ENCODE peak calls at places on chromosomes 12 and 14, in five cellular contexts. B, N, M, X and V are unnamed samples. For H3K36me3, the result is how much of the 10 kb centered on the place peaks cover.

GRCh38 chr12:78916845-78917480 is 52.4 kb downstream of the SYT1 start:
- DNase-seq in X (peak), M (no peak), B (peak), N (peak), V (no peak)

GRCh38 chr14:29926701-29927595 is 699 bp downstream of the PRKD1 start:
- DNase-seq in X (peak), M (peak), N (peak), B (peak), V (no peak)

GRCh38 chr12:118055144-118055557 is 5.8 kb downstream of the WSB2 start:
- DNase-seq in B (no peak), N (no peak), M (peak), X (no peak), V (no peak)

GRCh38 chr14:34237098-34237497 is 224.9 kb downstream of the SPTSSA start:
- DNase-seq in N (no peak), X (peak), B (no peak), M (no peak), V (no peak)

GRCh38 chr12:110941391-110941790 is 21.0 kb upstream of the MYL2 start:
- DNase-seq in B (no peak), M (no peak), X (no peak), N (no peak), V (no peak)

GRCh38 chr12:132674561-132674960 is 12.6 kb downstream of the POLE start:
- DNase-seq in X (no peak), M (no peak), N (no peak), B (no peak), V (no peak)

GRCh38 chr12:54240971-54241588 is 38.8 kb downstream of the CBX5 start:
- DNase-seq in N (no peak), X (peak), M (no peak), B (no peak), V (no peak)

GRCh38 chr12:120439646-120440247 is 1.8 kb downstream of the COX6A1 start:
- DNase-seq in M (no peak), N (peak), X (peak), B (peak), V (no peak)

GRCh38 chr14:104370256-104370870 is 209.2 kb upstream of the C14orf180 start:
- DNase-seq in X (no peak), B (no peak), N (no peak), M (no peak), V (no peak)
- TF ChIP-seq CTCF in X (no peak), B (no peak), N (peak), M (no peak), V (peak)

DNA sequence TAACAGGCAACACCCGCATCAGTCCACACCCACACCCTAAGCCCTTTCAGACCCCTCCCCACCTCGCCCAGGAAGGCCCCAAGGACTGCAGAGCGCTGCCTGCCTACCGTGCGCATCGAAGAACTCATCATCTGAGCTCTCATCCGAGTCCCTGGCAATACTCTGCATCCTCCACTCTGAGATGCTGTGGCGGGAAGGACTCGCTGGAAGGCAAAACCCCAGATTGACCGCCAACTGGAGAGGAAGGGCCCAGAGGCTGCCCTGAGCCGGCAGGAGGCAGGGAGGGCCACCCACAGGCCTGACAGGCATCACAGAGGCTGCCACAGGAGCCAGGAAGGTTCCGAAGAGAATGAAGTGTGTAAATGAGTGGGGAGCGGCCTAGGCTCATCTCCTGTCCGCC is 23.8 kb downstream of the ARL6IP4 start:
- DNase-seq in B (no peak), X (no peak), N (no peak), M (no peak), V (no peak)
- H3K36me3 ChIP-seq in B (under half), X (under half), N (under half), M (under half), V (under half)

DNA sequence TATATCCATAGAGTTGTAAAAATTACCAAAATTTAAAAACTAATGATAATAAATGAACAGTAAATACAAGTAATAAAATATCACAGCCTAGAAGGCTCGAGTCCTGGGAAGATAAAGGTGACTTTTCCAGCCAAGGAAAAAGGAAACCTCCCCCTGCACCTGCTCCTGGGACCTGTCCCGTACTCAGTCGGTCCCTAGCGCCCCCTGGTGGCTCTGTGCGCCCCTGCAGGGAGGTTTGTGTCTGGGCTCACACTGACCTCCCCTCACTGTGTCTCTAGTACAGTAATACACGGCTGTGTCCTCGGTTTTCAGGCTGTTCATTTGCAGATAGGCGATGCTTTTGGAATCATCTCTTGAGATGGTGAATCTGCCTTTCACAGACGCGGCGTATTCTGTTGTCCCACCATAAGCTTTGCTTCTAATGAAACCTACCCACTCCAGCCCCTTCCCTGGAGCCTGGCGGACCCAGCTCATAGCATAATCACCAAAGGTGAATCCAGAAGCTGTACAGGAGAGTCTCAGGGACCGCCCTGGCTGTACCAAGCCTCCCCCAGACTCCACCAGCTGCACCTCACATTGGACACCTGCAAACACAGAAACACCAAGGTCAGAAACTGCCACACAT is 1030.4 kb downstream of the TMEM121 start:
- DNase-seq in N (no peak), M (no peak), B (no peak), X (no peak), V (no peak)
- TF ChIP-seq CTCF in N (peak), M (peak), B (no peak), X (peak), V (peak)

GRCh38 chr14:22570132-22570949 is 18.7 kb downstream of the DAD1 start:
- DNase-seq in X (peak), B (peak), M (peak), N (peak), V (no peak)
- H3K36me3 ChIP-seq in X (under half), B (under half), M (under half), N (under half), V (under half)

GRCh38 chr14:104226421-104227385 is 88.3 kb downstream of the KIF26A start:
- DNase-seq in N (no peak), X (no peak), M (no peak), B (no peak), V (no peak)
- TF ChIP-seq CTCF in N (no peak), X (no peak), M (no peak), B (no peak), V (no peak)

GRCh38 chr14:24307575-24308341 is at the start of gene CIDEB:
- DNase-seq in N (peak), M (peak), X (no peak), B (peak), V (no peak)

GRCh38 chr14:24310387-24310665 is 386 bp downstream of the LTB4R2 start:
- DNase-seq in N (no peak), X (no peak), M (no peak), B (no peak), V (no peak)

GRCh38 chr14:24309538-24310386 is at the start of gene LTB4R2:
- DNase-seq in N (no peak), B (no peak), X (peak), M (no peak), V (no peak)

GRCh38 chr14:24308342-24309124 is 756 bp upstream of the CIDEB start:
- DNase-seq in X (no peak), N (no peak), M (no peak), B (no peak), V (no peak)

DNA sequence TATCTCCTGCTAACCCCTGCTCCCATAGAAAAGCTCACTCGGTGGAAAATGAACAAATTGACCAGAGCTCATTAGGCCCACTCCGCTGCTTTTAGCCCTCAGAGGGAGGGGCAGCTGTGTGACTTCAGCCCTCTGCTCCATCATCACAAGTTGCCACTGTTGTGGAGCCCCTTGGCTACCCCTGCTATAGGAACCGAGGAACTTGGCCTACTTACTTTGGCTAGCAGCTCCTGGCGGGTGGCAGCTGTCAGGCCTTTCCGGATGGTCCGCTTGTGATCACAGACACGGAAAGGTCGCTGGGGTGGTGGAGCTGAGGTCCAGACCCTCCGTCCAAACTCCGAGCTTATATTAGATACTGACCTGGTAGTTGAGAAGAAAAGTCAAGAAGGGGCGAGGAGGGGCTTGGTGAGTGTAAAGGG is 612 bp downstream of the CIDEB start:
- DNase-seq in N (no peak), M (no peak), B (no peak), X (no peak), V (no peak)
- H3K36me3 ChIP-seq in N (under half), M (half or more), B (under half), X (under half), V (under half)

GRCh38 chr14:94028450-94028826 is 2.3 kb downstream of the OTUB2 start:
- DNase-seq in N (peak), X (peak), B (no peak), M (no peak), V (no peak)
- TF ChIP-seq CTCF in N (peak), X (no peak), B (no peak), M (no peak), V (no peak)

GRCh38 chr12:57190037-57190436 is 26.6 kb upstream of the NXPH4 start:
- DNase-seq in B (peak), X (no peak), N (no peak), M (no peak), V (no peak)

GRCh38 chr12:57190821-57191220 is 25.8 kb upstream of the NXPH4 start:
- DNase-seq in X (no peak), M (no peak), N (no peak), B (no peak), V (no peak)

GRCh38 chr12:57192920-57193319 is 23.7 kb upstream of the NXPH4 start:
- DNase-seq in N (no peak), X (no peak), M (no peak), B (no peak), V (no peak)

GRCh38 chr12:57193706-57194245 is 22.8 kb upstream of the NXPH4 start:
- DNase-seq in X (no peak), N (no peak), M (no peak), B (no peak), V (no peak)

DNA sequence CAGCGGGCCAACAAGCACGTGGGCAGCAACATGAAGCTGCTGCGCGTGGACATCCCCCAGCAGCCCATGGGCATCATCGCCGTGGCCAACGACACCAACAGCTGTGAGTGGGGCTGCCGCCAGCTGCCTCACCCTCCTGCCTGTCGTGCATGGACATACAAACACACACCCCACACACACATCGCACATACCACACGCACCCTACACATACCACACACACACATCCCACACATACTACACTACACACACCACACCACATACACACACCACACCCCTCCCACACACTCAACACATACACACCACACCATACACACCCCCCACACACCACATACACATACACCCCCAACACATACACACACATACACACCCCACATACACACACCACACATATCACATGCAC is 25.2 kb upstream of the NXPH4 start:
- DNase-seq in M (no peak), X (no peak), B (no peak), N (no peak), V (no peak)
- H3K36me3 ChIP-seq in M (half or more), X (under half), B (half or more), N (half or more), V (half or more)

GRCh38 chr12:40921563-40922163 is 229.4 kb downstream of the CNTN1 start:
- DNase-seq in N (no peak), M (no peak), B (peak), X (no peak), V (no peak)
- TF ChIP-seq CTCF in N (peak), M (peak), B (peak), X (peak), V (peak)